ENCODE peak calls at places on chromosomes 6 and 20, in four cellular contexts. One of them, this sample, is unnamed.

GRCh38 chr20:36926653-36927200 is 24.8 kb downstream of the SAMHD1 start:
- ATAC-seq in naive B cell: peak
- ATAC-seq in activated naive CD8-positive, alpha-beta T cell treated with anti-CD3 and anti-CD28 coated beads, Interleukin-2, amount 50 U/mL, for 24 hours: no peak
- ATAC-seq in heart right ventricle: no peak
- ATAC-seq in this sample: no peak

GRCh38 chr6:139291813-139292619 is at the start of gene TXLNB:
- ATAC-seq in activated naive CD8-positive, alpha-beta T cell treated with anti-CD3 and anti-CD28 coated beads, Interleukin-2, amount 50 U/mL, for 24 hours: peak
- ATAC-seq in naive B cell: peak
- ATAC-seq in heart right ventricle: peak
- ATAC-seq in this sample: peak

GRCh38 chr6:128259735-128260685 is 260.4 kb downstream of the PTPRK start:
- ATAC-seq in heart right ventricle: no peak
- ATAC-seq in activated naive CD8-positive, alpha-beta T cell treated with anti-CD3 and anti-CD28 coated beads, Interleukin-2, amount 50 U/mL, for 24 hours: peak
- ATAC-seq in naive B cell: peak
- ATAC-seq in this sample: no peak

GRCh38 chr6:125924169-125924568 is 32.4 kb upstream of the HINT3 start:
- ATAC-seq in naive B cell: no peak
- ATAC-seq in heart right ventricle: no peak
- ATAC-seq in activated naive CD8-positive, alpha-beta T cell treated with anti-CD3 and anti-CD28 coated beads, Interleukin-2, amount 50 U/mL, for 24 hours: no peak
- ATAC-seq in this sample: no peak

GRCh38 chr20:62025832-62026563 is 39.7 kb downstream of the TAF4 start:
- ATAC-seq in naive B cell: peak
- ATAC-seq in activated naive CD8-positive, alpha-beta T cell treated with anti-CD3 and anti-CD28 coated beads, Interleukin-2, amount 50 U/mL, for 24 hours: peak
- ATAC-seq in heart right ventricle: peak
- ATAC-seq in this sample: no peak

GRCh38 chr6:35624341-35625070 is 64.2 kb downstream of the FKBP5 start:
- ATAC-seq in naive B cell: no peak
- ATAC-seq in activated naive CD8-positive, alpha-beta T cell treated with anti-CD3 and anti-CD28 coated beads, Interleukin-2, amount 50 U/mL, for 24 hours: peak
- ATAC-seq in heart right ventricle: no peak
- ATAC-seq in this sample: no peak

GRCh38 chr6:130473886-130474285 is 108.1 kb downstream of the TMEM200A start:
- ATAC-seq in naive B cell: no peak
- ATAC-seq in heart right ventricle: no peak
- ATAC-seq in activated naive CD8-positive, alpha-beta T cell treated with anti-CD3 and anti-CD28 coated beads, Interleukin-2, amount 50 U/mL, for 24 hours: peak
- ATAC-seq in this sample: no peak

GRCh38 chr6:136103763-136104311 is 146.3 kb downstream of the MTFR2 start:
- ATAC-seq in heart right ventricle: peak
- ATAC-seq in naive B cell: no peak
- ATAC-seq in activated naive CD8-positive, alpha-beta T cell treated with anti-CD3 and anti-CD28 coated beads, Interleukin-2, amount 50 U/mL, for 24 hours: no peak
- ATAC-seq in this sample: no peak

GRCh38 chr20:2301164-2301622 is 5.4 kb downstream of the TGM3 start:
- ATAC-seq in activated naive CD8-positive, alpha-beta T cell treated with anti-CD3 and anti-CD28 coated beads, Interleukin-2, amount 50 U/mL, for 24 hours: peak
- ATAC-seq in naive B cell: peak
- ATAC-seq in heart right ventricle: peak
- ATAC-seq in this sample: peak

GRCh38 chr6:149061933-149062332 is 255.6 kb upstream of the TAB2 start:
- ATAC-seq in naive B cell: no peak
- ATAC-seq in heart right ventricle: no peak
- ATAC-seq in activated naive CD8-positive, alpha-beta T cell treated with anti-CD3 and anti-CD28 coated beads, Interleukin-2, amount 50 U/mL, for 24 hours: no peak
- ATAC-seq in this sample: no peak

GRCh38 chr6:148146717-148147116 is 195.9 kb upstream of the SASH1 start:
- ATAC-seq in heart right ventricle: no peak
- ATAC-seq in activated naive CD8-positive, alpha-beta T cell treated with anti-CD3 and anti-CD28 coated beads, Interleukin-2, amount 50 U/mL, for 24 hours: peak
- ATAC-seq in naive B cell: no peak
- ATAC-seq in this sample: peak